ENCODE peak calls at places on chromosomes 16 and 17, in six cellular contexts. N is A549, O is IMR-90, J is spleen, K is tibial nerve, S is sigmoid colon. U is an unnamed sample.

GRCh38 chr17:42337442-42337841 is 49.1 kb downstream of the STAT5A start:
- DNase-seq in O (peak; percentile 81), N (no peak), S (no peak), J (no peak), K (no peak), U (no peak)

GRCh38 chr16:73725147-73725546 is 571.5 kb upstream of the PSMD7 start:
- DNase-seq in N (no peak), O (no peak), J (no peak), K (no peak), S (no peak), U (no peak)

GRCh38 chr17:30074254-30074653 is 42.4 kb upstream of the NSRP1 start:
- DNase-seq in O (no peak), J (no peak), N (no peak), K (no peak), S (no peak), U (no peak)

GRCh38 chr17:1574697-1575471 is 12.3 kb upstream of the PITPNA start:
- DNase-seq in S (no peak), J (peak; percentile 84), K (no peak), O (no peak), N (no peak), U (no peak)

GRCh38 chr17:5630434-5630833 is 46.1 kb upstream of the NLRP1 start:
- DNase-seq in N (no peak), J (no peak), O (peak; percentile 46), K (no peak), S (no peak), U (no peak)

GRCh38 chr17:63831505-63831904 is 4.0 kb upstream of the FTSJ3 start:
- DNase-seq in O (no peak), J (no peak), K (no peak), S (no peak), N (no peak), U (no peak)

GRCh38 chr17:80695979-80696378 is 151.3 kb downstream of the RPTOR start:
- DNase-seq in J (no peak), S (no peak), N (no peak), K (no peak), O (no peak), U (no peak)

GRCh38 chr17:77451271-77451893 is 310.6 kb downstream of the SEC14L1 start:
- DNase-seq in K (peak; percentile 63), J (peak; percentile 95), O (peak; percentile 69), S (peak; percentile 89), N (no peak), U (no peak)

GRCh38 chr17:14833201-14833773 is 431.8 kb downstream of the PMP22 start:
- DNase-seq in K (no peak), S (no peak), N (no peak), J (no peak), O (peak; percentile 94), U (no peak)

DNA sequence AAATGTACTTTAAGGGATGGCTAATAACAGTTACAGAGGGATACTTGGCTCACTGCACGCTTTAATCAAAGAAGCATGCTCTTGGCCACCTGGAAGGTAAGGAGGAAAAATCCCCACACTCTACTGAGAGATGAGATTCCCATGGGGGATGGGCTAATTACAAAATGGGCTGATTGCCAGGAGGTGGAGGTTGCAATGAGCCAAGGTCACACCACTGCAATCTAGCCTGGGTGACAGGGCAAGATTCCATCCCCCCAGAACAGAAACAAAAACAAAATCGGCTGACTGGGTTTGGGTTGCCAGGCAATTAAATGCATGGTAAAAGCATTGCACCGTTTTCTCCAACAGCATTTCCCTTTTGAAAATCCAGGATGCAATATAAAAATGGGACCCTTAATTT is 18.0 kb downstream of the N4BP1 start:
- DNase-seq in N (no peak), O (no peak), S (no peak), K (no peak), J (no peak), U (no peak)
- TF ChIP-seq POLR2A in N (no peak), O (no peak), S (no peak), K (no peak), J (no peak), U (no peak)

DNA sequence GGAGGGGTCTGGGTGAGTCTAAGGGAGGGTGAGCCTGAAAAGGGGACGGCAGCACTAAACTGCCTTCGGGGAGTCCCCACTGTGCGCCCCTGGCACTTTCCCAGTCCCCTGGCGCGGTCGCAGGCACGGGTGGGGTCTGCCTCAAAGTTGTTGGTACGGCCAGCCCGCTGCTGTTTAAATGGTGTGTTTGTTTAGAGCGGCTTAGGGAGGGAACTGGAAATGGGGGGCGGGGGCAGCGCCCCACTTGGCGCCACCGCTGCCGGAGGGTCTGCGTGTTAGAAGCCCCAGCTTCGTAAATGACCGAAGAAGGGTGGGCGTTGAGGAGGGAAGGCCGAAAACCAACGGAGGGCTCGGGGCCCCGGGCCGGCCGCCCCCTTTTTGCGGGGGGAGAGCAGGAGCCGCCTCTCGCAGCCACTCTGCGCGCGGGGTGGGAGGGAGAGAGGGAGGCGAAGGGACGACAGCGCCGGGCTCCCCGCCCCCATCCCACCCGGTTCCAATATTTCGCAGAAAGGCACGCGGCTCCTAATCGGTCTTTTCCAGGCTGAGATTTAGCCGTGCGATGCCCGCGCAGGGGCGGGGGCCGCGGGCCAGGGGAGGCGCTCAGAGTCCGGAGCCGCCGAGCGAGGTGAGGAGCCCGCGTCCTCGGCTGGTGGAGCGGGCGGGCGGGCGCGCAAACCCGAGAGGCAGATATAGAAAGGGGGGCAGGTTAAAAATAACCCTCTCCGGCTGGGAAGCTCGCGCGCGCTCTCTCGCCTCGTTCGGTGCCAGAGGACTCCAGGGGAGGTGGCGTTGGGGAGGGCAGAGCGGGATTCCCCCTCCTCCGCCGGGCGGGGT is 55.0 kb downstream of the SREBF1 start:
- DNase-seq in S (peak; percentile 95), O (peak; percentile 52), J (no peak), N (peak; percentile 51), K (peak; percentile 60), U (peak; percentile 89)
- TF ChIP-seq POLR2A in S (no peak), O (no peak), J (no peak), N (no peak), K (no peak), U (no peak)

GRCh38 chr17:16938496-16939270 is 33.2 kb downstream of the TNFRSF13B start:
- DNase-seq in O (no peak), S (peak; percentile 37), K (no peak), J (peak; percentile 47), N (no peak), U (no peak)
- TF ChIP-seq POLR2A in O (no peak), S (no peak), K (no peak), J (no peak), N (no peak), U (no peak)

DNA sequence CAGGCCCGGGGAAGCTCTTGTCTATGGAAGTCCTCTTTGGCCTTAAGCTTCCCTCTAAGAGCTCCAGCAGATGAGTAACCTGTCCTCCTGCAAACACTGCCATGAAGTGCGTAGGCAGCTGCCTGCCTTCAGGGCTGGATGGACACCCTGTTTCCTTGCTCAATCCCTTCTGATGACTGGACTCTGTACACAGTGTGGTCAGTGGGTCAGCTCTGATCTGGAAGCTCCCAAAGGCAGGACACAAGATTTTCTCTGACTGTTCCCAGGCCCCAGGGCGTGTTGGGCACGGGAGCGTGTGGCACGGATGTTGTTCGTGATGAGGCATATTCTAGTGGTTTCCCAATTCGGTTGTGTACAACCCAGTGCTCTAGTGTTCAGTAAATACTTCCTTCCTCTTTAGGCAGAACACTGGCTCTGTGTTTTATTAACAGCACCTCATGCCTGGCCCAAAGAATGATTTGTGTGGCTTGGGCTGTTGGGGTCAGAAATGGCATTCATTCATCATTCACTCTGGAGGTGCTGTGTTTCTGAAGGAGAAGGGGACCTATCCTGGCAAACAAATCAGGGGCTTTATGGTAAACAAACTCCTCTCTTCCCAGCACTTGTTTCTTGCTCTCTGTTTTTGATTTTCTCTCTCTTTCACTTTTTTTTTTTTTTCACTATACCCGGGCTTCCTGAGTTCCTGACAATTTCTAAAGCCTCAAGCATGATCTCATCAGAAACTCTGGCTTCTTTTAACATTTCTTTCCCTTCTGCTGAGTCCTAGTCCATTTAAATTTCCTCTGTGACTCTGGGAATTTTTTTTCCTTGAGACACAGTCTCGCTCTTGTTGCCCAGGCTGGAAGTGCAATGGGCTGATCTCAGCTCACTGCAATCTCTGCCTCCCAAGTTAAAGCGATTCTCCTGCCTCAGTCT is 12.0 kb upstream of the RNF157 start:
- DNase-seq in O (peak; percentile 99), N (peak; percentile 88), K (no peak), J (peak; percentile 91), S (peak; percentile 82), U (no peak)
- TF ChIP-seq POLR2A in O (no peak), N (no peak), K (peak; percentile 7), J (no peak), S (no peak), U (no peak)

GRCh38 chr16:65745-66144 is 6.7 kb downstream of the RHBDF1 start:
- DNase-seq in J (peak; percentile 95), N (peak; percentile 79), S (peak; percentile 90), O (peak; percentile 59), K (peak; percentile 79), U (peak; percentile 93)
- TF ChIP-seq POLR2A in J (no peak), N (no peak), S (no peak), O (peak; percentile 52), K (no peak), U (no peak)

GRCh38 chr16:50741808-50742520 is at the start of gene CYLD:
- DNase-seq in J (peak; percentile 99), N (peak; percentile 99), K (peak; percentile 99), S (peak; percentile 100), O (peak; percentile 99), U (peak; percentile 93)
- TF ChIP-seq POLR2A in J (peak; percentile 89), N (no peak), K (no peak), S (peak; percentile 29), O (no peak), U (no peak)